ENCODE peak calls at places on chromosomes 6 and 20, in five cellular contexts. N is ovary, D is OCI-LY7, Z is mesendoderm, I is heart left ventricle. Y is an unnamed sample.
A peak's percentile ranks its signal among the peaks of the same experiment; 100 is the strongest.

GRCh38 chr20:12970372-12970821 is 38.4 kb upstream of the SPTLC3 start:
- DNase-seq in Z (peak; percentile 60), I (no peak), D (peak; percentile 11), N (no peak), Y (no peak)

GRCh38 chr6:143842468-143842901 is 653 bp upstream of the LTV1 start:
- DNase-seq in I (no peak), D (no peak), N (no peak), Z (no peak), Y (no peak)

GRCh38 chr20:3995067-3995748 is 20.1 kb downstream of the RNF24 start:
- DNase-seq in N (no peak), Z (peak; percentile 23), I (no peak), D (no peak), Y (no peak)

GRCh38 chr6:121603486-121603885 is 168.0 kb downstream of the GJA1 start:
- DNase-seq in I (no peak), D (no peak), N (no peak), Z (no peak), Y (no peak)

GRCh38 chr6:158188591-158188990 is 20.4 kb downstream of the GTF2H5 start:
- DNase-seq in I (no peak), Z (no peak), D (no peak), N (no peak), Y (no peak)

GRCh38 chr6:41497994-41498393 is 48.2 kb upstream of the FOXP4 start:
- DNase-seq in I (no peak), Z (no peak), N (no peak), D (no peak), Y (no peak)

GRCh38 chr6:132877003-132877402 is 62.6 kb downstream of the RPS12 start:
- DNase-seq in I (no peak), Z (no peak), N (no peak), D (no peak), Y (no peak)

GRCh38 chr6:152746172-152746553 is 4.4 kb upstream of the VIP start:
- DNase-seq in Z (no peak), I (no peak), N (no peak), D (no peak), Y (no peak)

GRCh38 chr6:44598679-44599078 is 211.2 kb downstream of the CDC5L start:
- DNase-seq in Z (no peak), N (no peak), D (no peak), I (no peak), Y (no peak)

GRCh38 chr20:38728911-38729642 is 4.8 kb downstream of the SLC32A1 start:
- DNase-seq in Z (peak; percentile 63), N (no peak), I (no peak), D (no peak), Y (no peak)

GRCh38 chr6:43935921-43936320 is 165.9 kb downstream of the VEGFA start:
- DNase-seq in Z (no peak), I (no peak), D (no peak), N (no peak), Y (no peak)

GRCh38 chr20:39195495-39196129 is 233.5 kb downstream of the DHX35 start:
- DNase-seq in I (no peak), N (no peak), Z (peak; percentile 33), D (no peak), Y (no peak)

GRCh38 chr6:165184192-165184979 is 125.0 kb downstream of the C6orf118 start:
- DNase-seq in N (no peak), I (peak; percentile 10), Z (no peak), D (no peak), Y (no peak)

GRCh38 chr6:138509371-138509770 is 10.1 kb upstream of the NHSL1 start:
- DNase-seq in I (peak; percentile 16), N (no peak), Z (peak; percentile 58), D (peak; percentile 60), Y (peak; percentile 36)

GRCh38 chr6:44034391-44034861 is 92.8 kb downstream of the MRPL14 start:
- DNase-seq in D (no peak), Z (no peak), I (no peak), N (no peak), Y (no peak)

GRCh38 chr6:17015144-17015543 is 86.7 kb upstream of the STMND1 start:
- DNase-seq in N (no peak), Z (no peak), D (no peak), I (no peak), Y (peak; percentile 19)

GRCh38 chr6:85435872-85436271 is 14.0 kb upstream of the NT5E start:
- DNase-seq in Z (no peak), N (no peak), I (no peak), D (no peak), Y (no peak)

GRCh38 chr20:7859371-7859802 is 80.9 kb downstream of the HAO1 start:
- DNase-seq in N (no peak), Z (peak; percentile 64), D (peak; percentile 78), I (peak; percentile 22), Y (no peak)

GRCh38 chr6:168242655-168243225 is 76.8 kb downstream of the DACT2 start:
- DNase-seq in I (no peak), N (no peak), D (no peak), Z (no peak), Y (no peak)

GRCh38 chr6:166567107-166567506 is 19.4 kb downstream of the RAMACL start:
- DNase-seq in D (no peak), N (no peak), I (no peak), Z (no peak), Y (no peak)

GRCh38 chr6:72861059-72861458 is 239.2 kb downstream of the KCNQ5 start:
- DNase-seq in I (no peak), D (no peak), N (no peak), Z (no peak), Y (no peak)

GRCh38 chr6:72858204-72858603 is 236.3 kb downstream of the KCNQ5 start:
- DNase-seq in N (no peak), I (no peak), D (no peak), Z (no peak), Y (no peak)

GRCh38 chr6:72855471-72855870 is 233.6 kb downstream of the KCNQ5 start:
- DNase-seq in I (no peak), N (no peak), D (no peak), Z (no peak), Y (no peak)

GRCh38 chr6:72857791-72858190 is 235.9 kb downstream of the KCNQ5 start:
- DNase-seq in D (no peak), N (no peak), I (no peak), Z (peak; percentile 8), Y (no peak)

DNA sequence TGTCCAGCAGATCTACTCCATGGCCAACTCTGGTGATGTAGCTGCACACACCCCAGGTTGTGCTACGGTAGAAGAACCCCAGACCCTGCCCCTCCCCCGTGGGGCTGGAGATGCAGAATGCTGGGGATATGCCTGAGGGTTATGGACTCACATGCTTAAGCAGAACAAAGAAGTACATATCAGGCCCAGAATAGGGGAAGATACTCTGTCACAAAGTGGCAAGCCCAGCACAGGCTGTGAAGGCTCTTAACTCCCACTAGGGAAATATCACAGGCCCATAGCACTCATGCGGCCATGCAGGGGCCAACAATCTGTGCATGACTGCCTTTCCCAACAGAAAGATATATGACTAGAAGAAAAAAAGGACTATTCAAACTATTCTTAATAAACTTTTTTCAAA is 234.9 kb downstream of the KCNQ5 start:
- DNase-seq in Z (peak; percentile 5), I (no peak), D (no peak), N (no peak), Y (no peak)
- H3K4me1 ChIP-seq in Z (no peaks in the 10 kb centered on the region), I (no peaks in the 10 kb centered on the region), D (no peaks in the 10 kb centered on the region), N (no peaks in the 10 kb centered on the region), Y (no peaks in the 10 kb centered on the region)

DNA sequence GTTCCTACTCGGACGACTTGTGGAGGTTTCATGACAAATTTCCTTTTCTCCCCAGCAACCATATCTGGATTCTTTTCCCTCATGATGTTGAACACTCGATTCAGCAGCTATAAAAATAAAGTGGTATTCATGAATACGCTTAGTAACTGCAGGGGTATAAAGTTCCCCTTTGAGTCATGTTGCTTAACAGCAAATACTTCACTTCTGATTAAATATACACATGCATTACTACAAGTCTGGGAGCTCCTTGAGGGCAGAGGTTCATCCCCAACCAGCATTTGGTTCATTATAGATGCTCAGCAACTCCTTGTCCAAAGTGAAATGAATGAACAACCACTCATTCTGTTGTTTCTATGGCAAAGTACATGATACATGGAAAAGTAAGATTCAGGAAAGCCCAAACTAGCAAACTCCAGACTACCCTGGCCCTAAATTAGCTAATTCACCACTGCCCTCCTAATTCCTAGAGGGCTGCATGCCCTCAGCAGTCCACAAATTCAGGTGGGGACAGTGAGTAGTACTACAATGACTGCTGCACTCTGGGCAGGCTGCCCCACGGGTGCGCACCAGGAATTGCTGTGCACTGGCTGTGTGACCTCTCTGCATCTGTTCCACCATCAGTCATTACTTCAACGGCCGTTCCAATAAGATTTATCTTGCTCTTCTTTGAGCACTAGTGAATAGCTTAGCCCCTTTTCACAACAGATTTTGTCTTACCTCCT is 15.2 kb downstream of the EIF2S2 start:
- DNase-seq in Z (no peak), D (no peak), I (no peak), N (no peak), Y (no peak)
- H3K36me3 ChIP-seq in Z (peaks cover 34% of the 10 kb centered on the region), D (peaks cover 100% of the 10 kb centered on the region), I (peaks cover 100% of the 10 kb centered on the region), N (no peaks in the 10 kb centered on the region), Y (peaks cover 19% of the 10 kb centered on the region)

GRCh38 chr20:43988451-43988850 is 73.8 kb downstream of the TOX2 start:
- DNase-seq in I (no peak), Z (no peak), N (no peak), D (no peak), Y (no peak)
- H3K27ac ChIP-seq in I (no peak overlapping the region), Z (no peak overlapping the region), N (no peak overlapping the region), D (no peak overlapping the region), Y (no peak overlapping the region)

GRCh38 chr6:39214846-39215639 is 14.2 kb downstream of the KCNK5 start:
- DNase-seq in I (no peak), N (no peak), D (no peak), Z (no peak), Y (no peak)

GRCh38 chr6:39213195-39213920 is 15.9 kb downstream of the KCNK5 start:
- DNase-seq in Z (no peak), N (no peak), D (no peak), I (no peak), Y (no peak)

GRCh38 chr6:39217177-39217864 is 12.0 kb downstream of the KCNK5 start:
- DNase-seq in D (no peak), N (no peak), Z (peak; percentile 70), I (no peak), Y (no peak)

GRCh38 chr6:39215640-39216158 is 13.6 kb downstream of the KCNK5 start:
- DNase-seq in D (no peak), N (no peak), I (no peak), Z (no peak), Y (no peak)

DNA sequence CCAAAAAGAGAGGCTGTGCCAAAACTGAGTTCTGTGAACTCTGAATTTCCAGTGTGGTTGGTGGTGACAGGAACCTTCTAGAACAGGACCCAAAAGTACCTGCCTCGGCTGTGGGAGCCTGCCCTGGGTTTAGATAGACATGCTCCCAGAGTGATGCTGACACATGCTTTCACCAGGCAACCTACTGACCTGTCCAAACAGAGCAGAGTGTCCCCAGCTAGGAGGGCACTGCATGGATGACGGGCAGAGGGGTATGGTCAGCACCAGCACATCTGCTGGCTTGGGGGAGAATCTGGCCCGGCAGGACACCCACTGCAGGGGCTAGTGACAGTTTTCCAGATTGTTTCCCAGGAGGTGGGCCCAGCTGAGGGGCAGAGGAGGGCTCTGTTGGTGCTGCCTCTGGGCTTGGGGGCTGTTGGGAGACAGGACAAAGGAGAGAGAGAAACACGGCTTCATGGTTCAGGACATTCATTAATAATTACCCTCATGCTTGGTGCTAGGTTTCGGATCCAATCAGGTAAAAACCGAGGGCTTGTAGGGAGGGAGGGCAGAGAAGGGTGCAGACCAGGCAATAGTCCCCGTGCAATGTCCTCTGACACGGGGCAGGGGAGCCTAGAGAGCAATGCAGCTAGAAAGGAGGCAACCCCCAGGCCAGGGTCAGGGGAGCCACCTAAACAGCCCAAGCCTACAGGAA is 15.0 kb downstream of the KCNK5 start:
- DNase-seq in N (no peak), I (no peak), D (no peak), Z (no peak), Y (no peak)
- H3K4me1 ChIP-seq in N (peaks cover 13% of the 10 kb centered on the region), I (no peaks in the 10 kb centered on the region), D (peaks cover 4% of the 10 kb centered on the region), Z (peaks cover 33% of the 10 kb centered on the region), Y (no peaks in the 10 kb centered on the region)

GRCh38 chr20:10706460-10706811 is 32.6 kb upstream of the JAG1 start:
- DNase-seq in Z (no peak), D (no peak), N (no peak), I (no peak), Y (no peak)
- H3K36me3 ChIP-seq in Z (no peaks in the 10 kb centered on the region), D (no peaks in the 10 kb centered on the region), N (no peaks in the 10 kb centered on the region), I (no peaks in the 10 kb centered on the region), Y (no peaks in the 10 kb centered on the region)

Y was measured in naive thymus-derived CD4-positive, alpha-beta T cell.